ENCODE peak calls at places on chromosomes 3 and 15, in nine cellular contexts. H is iPS DF 19.7; M is EL; J is Peyer's patch; A is activated CD8-positive, alpha-beta memory T cell treated with anti-CD3 and anti-CD28 coated beads, Interleukin-2, amount 50 U/mL, for 4 hours; V is effector memory CD8-positive, alpha-beta T cell; C is Caco-2; K is NCI-H2029; I is T-helper 2 cell. T is an unnamed sample.

GRCh38 chr15:49383266-49383665 is 39.8 kb upstream of the FGF7 start:
- DNase-seq in I (no peak), A (no peak), J (no peak), K (no peak), V (no peak), M (peak; percentile 27), C (no peak), H (no peak), T (peak; percentile 19)

GRCh38 chr3:113214227-113214626 is 2.9 kb downstream of the BOC start:
- DNase-seq in C (no peak), I (no peak), M (no peak), V (no peak), H (no peak), J (no peak), K (no peak), A (no peak), T (no peak)

GRCh38 chr3:51968175-51968681 is 974 bp upstream of the PCBP4 start:
- DNase-seq in I (no peak), V (no peak), A (no peak), H (no peak), M (peak; percentile 31), J (no peak), K (no peak), C (no peak), T (peak; percentile 41)

GRCh38 chr3:46947981-46948791 is 28.4 kb downstream of the CCDC12 start:
- DNase-seq in C (peak; percentile 96), A (peak; percentile 70), K (peak; percentile 78), J (peak; percentile 82), H (no peak), V (peak; percentile 76), M (no peak), I (peak; percentile 57), T (no peak)

GRCh38 chr15:81265944-81266775 is 57.8 kb downstream of the STARD5 start:
- DNase-seq in H (peak; percentile 61), V (peak; percentile 79), A (peak; percentile 87), K (peak; percentile 52), C (peak; percentile 71), I (peak; percentile 65), M (peak; percentile 75), J (peak; percentile 82), T (peak; percentile 80)

GRCh38 chr3:9965200-9965875 is 13.1 kb upstream of the PRRT3 start:
- DNase-seq in A (no peak), I (no peak), V (no peak), C (no peak), M (no peak), H (no peak), K (no peak), J (no peak), T (no peak)

GRCh38 chr15:76468722-76469121 is 132.1 kb downstream of the ISL2 start:
- DNase-seq in I (no peak), J (no peak), K (no peak), C (no peak), M (no peak), A (no peak), V (no peak), H (no peak), T (no peak)

GRCh38 chr3:57557088-57557537 is 1.0 kb downstream of the PDE12 start:
- DNase-seq in V (peak; percentile 28), H (no peak), A (peak; percentile 30), I (peak; percentile 9), M (peak; percentile 57), J (peak; percentile 57), C (peak; percentile 42), K (no peak), T (no peak)

GRCh38 chr3:64518950-64519349 is 168.8 kb downstream of the ADAMTS9 start:
- DNase-seq in C (no peak), A (no peak), I (no peak), V (no peak), H (no peak), K (no peak), M (no peak), J (no peak), T (no peak)

GRCh38 chr3:156492801-156493261 is 62.1 kb downstream of the SSR3 start:
- DNase-seq in C (no peak), K (no peak), V (no peak), A (no peak), J (no peak), I (no peak), M (no peak), H (no peak), T (no peak)

T was measured in HFF-Myc.